ENCODE peak calls at places on chromosomes 6 and 20, in six cellular contexts. D, B, A, P, L and O are unnamed samples. For H3K27me3, the result is how much of the 10 kb centered on the place peaks cover.

GRCh38 chr6:110101885-110102284 is 77.6 kb downstream of the WASF1 start:
- DNase-seq in L (no peak), P (no peak), A (no peak), D (no peak), B (no peak), O (no peak)

GRCh38 chr6:52157301-52157930 is 28.8 kb upstream of the IL17A start:
- DNase-seq in A (no peak), B (no peak), L (no peak), D (peak), P (no peak), O (peak)

GRCh38 chr6:113411006-113411405 is 446.1 kb upstream of the MARCKS start:
- DNase-seq in A (peak), B (no peak), D (no peak), L (no peak), P (no peak), O (no peak)

GRCh38 chr6:11712760-11713159 is 65.8 kb downstream of the ADTRP start:
- DNase-seq in D (peak), P (no peak), A (peak), L (no peak), B (no peak), O (no peak)

GRCh38 chr20:23157741-23158140 is 71.6 kb upstream of the CD93 start:
- DNase-seq in P (peak), L (no peak), D (no peak), A (no peak), B (no peak), O (no peak)

GRCh38 chr6:109184638-109185037 is 89.3 kb downstream of the CEP57L1 start:
- DNase-seq in L (no peak), P (no peak), B (no peak), A (no peak), D (no peak), O (no peak)

GRCh38 chr6:13432526-13433218 is 54.7 kb downstream of the GFOD1 start:
- DNase-seq in B (no peak), D (no peak), L (no peak), P (no peak), A (no peak), O (no peak)

GRCh38 chr6:11363881-11364576 is 131.6 kb upstream of the NEDD9 start:
- DNase-seq in L (no peak), B (no peak), P (no peak), A (no peak), D (no peak), O (no peak)

GRCh38 chr6:170292778-170293164 is 1.9 kb upstream of the DLL1 start:
- DNase-seq in L (no peak), A (peak), B (no peak), D (no peak), P (peak), O (no peak)

GRCh38 chr6:13664703-13665352 is 46.8 kb downstream of the RANBP9 start:
- DNase-seq in D (peak), A (peak), L (no peak), P (no peak), B (no peak), O (no peak)

GRCh38 chr6:167314180-167314821 is 10.6 kb upstream of the TTLL2 start:
- DNase-seq in L (no peak), D (no peak), P (no peak), A (no peak), B (no peak), O (no peak)

GRCh38 chr20:6956574-6956973 is 189.1 kb downstream of the BMP2 start:
- DNase-seq in P (no peak), L (no peak), A (no peak), D (no peak), B (no peak), O (peak)

GRCh38 chr6:15143540-15143939 is 102.3 kb upstream of the JARID2 start:
- DNase-seq in A (no peak), P (no peak), B (no peak), D (no peak), L (no peak), O (no peak)

GRCh38 chr6:164502838-164503237 is 806.6 kb downstream of the C6orf118 start:
- DNase-seq in A (no peak), D (no peak), L (no peak), P (no peak), B (no peak), O (no peak)

GRCh38 chr6:55895972-55896371 is 20.6 kb upstream of the BMP5 start:
- DNase-seq in L (no peak), P (no peak), A (no peak), D (no peak), B (no peak), O (no peak)

GRCh38 chr6:54698974-54699373 is 147.6 kb upstream of the FAM83B start:
- DNase-seq in B (no peak), L (no peak), P (no peak), D (no peak), A (no peak), O (no peak)

GRCh38 chr6:33955566-33955965 is 151.8 kb upstream of the MLN start:
- DNase-seq in L (no peak), P (no peak), B (no peak), A (no peak), D (no peak), O (no peak)

GRCh38 chr20:9279905-9280304 is 211.0 kb downstream of the PLCB4 start:
- DNase-seq in D (no peak), A (no peak), B (no peak), L (no peak), P (no peak), O (no peak)

GRCh38 chr6:2565499-2565898 is 185.2 kb downstream of the MYLK4 start:
- DNase-seq in D (no peak), A (no peak), B (no peak), L (no peak), P (no peak), O (no peak)

GRCh38 chr20:25480797-25481196 is 73.3 kb downstream of the GINS1 start:
- DNase-seq in D (no peak), P (no peak), B (no peak), A (no peak), L (no peak), O (no peak)

GRCh38 chr20:25477156-25477882 is 69.8 kb downstream of the GINS1 start:
- DNase-seq in B (no peak), L (no peak), D (no peak), P (no peak), A (no peak), O (no peak)

GRCh38 chr20:25480156-25480555 is 72.7 kb downstream of the GINS1 start:
- DNase-seq in L (no peak), P (no peak), A (no peak), B (no peak), D (no peak), O (no peak)

GRCh38 chr20:25479638-25480037 is 72.2 kb downstream of the GINS1 start:
- DNase-seq in D (no peak), A (no peak), P (no peak), B (no peak), L (no peak), O (no peak)

GRCh38 chr20:25478889-25479568 is 71.6 kb downstream of the GINS1 start:
- DNase-seq in D (no peak), B (no peak), A (no peak), P (no peak), L (no peak), O (no peak)
- TF ChIP-seq CTCF in D (no peak), B (no peak), A (no peak), P (no peak), L (no peak), O (no peak)

GRCh38 chr20:64039293-64040160 is 3.5 kb downstream of the C20orf204 start:
- DNase-seq in B (peak), L (no peak), P (no peak), A (no peak), D (no peak), O (no peak)

GRCh38 chr20:64038579-64039292 is 2.8 kb downstream of the C20orf204 start:
- DNase-seq in L (peak), A (peak), B (peak), D (peak), P (peak), O (no peak)

GRCh38 chr20:64041040-64041780 is 5.2 kb downstream of the C20orf204 start:
- DNase-seq in A (no peak), P (no peak), B (no peak), D (no peak), L (no peak), O (no peak)

GRCh38 chr20:64041781-64042771 is 6.1 kb downstream of the C20orf204 start:
- DNase-seq in P (no peak), D (no peak), L (no peak), B (no peak), A (no peak), O (no peak)

DNA sequence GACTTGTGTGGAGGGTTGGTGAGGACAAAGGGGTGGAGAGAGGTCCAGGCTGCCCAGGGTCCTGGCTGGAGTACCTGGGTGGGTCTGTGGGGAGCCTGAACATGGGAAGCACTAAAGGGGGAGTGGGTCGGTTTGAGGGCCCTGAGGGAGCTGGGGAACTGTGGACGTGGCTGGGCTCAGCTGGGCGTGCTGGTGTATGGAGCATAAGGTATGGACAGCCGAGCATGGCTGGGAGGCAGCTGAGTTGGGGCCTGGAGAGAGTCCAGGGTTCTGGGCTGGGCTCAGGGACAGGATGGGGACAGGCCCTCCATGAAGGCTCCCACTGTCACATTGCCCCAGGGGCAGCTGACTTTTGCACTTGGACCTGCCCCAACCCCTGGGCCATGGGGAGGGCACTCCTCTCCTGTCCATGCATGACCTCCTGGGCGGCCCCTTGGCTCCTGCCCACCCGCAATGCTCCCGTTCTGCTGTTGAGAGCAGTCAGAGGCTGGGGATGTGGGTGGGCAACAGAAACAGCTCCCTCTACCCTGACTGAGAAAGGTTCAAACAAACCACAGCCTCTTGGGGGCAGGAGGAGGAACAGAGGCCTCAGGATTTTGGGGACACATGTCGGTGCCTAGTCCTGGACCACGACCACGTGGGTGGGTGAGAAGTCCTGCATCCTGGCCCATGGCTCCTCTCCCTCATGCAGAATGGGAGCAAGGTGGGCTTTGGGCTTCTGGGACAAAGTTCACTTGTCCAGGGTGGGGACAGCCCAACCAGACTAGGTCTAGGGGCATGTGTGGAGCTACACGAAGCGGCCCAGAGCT is 4.5 kb downstream of the C20orf204 start:
- DNase-seq in B (peak), P (no peak), L (no peak), D (no peak), A (no peak), O (no peak)
- H3K27me3 ChIP-seq in B (under half), P (under half), L (under half), D (under half), A (under half), O (under half)

GRCh38 chr6:31403283-31403989 is at the start of gene MICA:
- DNase-seq in B (peak), L (peak), P (peak), A (peak), D (peak), O (peak)
- TF ChIP-seq CTCF in B (no peak), L (no peak), P (peak), A (no peak), D (no peak), O (no peak)

GRCh38 chr6:107571354-107571753 is 81.4 kb downstream of the SOBP start:
- DNase-seq in L (no peak), A (no peak), B (no peak), P (no peak), D (no peak), O (no peak)

GRCh38 chr6:107569456-107569855 is 79.5 kb downstream of the SOBP start:
- DNase-seq in A (no peak), B (no peak), D (no peak), L (no peak), P (no peak), O (no peak)

GRCh38 chr6:107564223-107564855 is 74.4 kb downstream of the SOBP start:
- DNase-seq in L (no peak), P (no peak), B (no peak), A (no peak), D (no peak), O (no peak)

GRCh38 chr6:107565165-107565723 is 75.3 kb downstream of the SOBP start:
- DNase-seq in B (no peak), P (no peak), A (no peak), L (no peak), D (no peak), O (no peak)

DNA sequence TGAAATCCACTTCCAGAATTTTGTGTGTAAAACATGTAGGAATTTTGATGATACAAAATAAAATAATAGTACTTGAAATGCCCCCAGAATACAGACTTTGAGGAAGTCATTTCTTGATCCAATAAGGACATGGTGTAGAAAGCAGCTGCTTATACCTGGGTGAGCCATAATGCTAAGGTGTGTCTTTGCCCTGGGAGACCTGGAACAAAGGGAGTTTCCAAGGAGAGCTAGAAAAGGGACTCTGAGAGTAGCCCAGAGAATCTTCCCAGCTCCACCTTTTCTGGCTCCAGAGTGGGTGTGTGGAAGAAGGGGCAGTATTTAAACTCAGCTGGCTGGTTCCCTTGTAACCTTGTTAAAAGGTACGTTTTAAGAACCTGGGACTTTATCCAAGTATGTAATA is 77.7 kb downstream of the SOBP start:
- DNase-seq in L (no peak), B (no peak), P (no peak), A (no peak), D (no peak), O (no peak)
- H3K27me3 ChIP-seq in L (under half), B (under half), P (under half), A (under half), D (under half), O (under half)

DNA sequence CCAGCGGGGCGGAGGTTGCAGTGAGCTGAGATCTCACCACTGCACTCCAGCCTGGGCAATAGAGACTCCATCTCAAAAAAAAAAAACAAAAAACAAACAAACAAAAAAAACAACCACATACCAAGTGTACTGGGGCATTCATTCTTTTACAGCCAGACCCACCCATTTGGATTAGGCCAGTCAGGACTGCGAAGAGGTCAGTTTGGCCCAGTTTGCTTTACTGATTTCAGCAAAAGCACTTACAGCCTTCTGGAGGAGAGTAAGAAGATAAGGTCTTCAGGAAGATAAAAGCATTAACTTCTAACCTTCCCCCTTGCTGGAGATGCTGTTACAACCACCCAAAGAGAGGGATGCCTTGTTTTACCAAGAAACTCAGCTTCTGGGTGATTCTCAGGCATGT is 118.8 kb downstream of the RIN2 start:
- DNase-seq in L (no peak), P (no peak), D (no peak), B (no peak), A (no peak), O (no peak)
- TF ChIP-seq CTCF in L (no peak), P (no peak), D (no peak), B (no peak), A (no peak), O (no peak)